ENCODE peak calls at places on chromosome 18, in seven cellular contexts. P is NCI-H1105, A is T-helper 2 cell, Y is left ventricle myocardium superior, H is astrocyte of the spinal cord, V is GM12865, T is myocyte. M is an unnamed sample.

GRCh38 chr18:36527025-36527424 is 229.5 kb downstream of the FHOD3 start:
- DNase-seq in T (no peak), A (no peak), P (no peak), Y (no peak), H (no peak), V (no peak), M (no peak)

GRCh38 chr18:11343096-11343495 is 193.7 kb upstream of the PIEZO2 start:
- DNase-seq in A (no peak), T (no peak), V (no peak), P (no peak), H (no peak), Y (no peak), M (no peak)

GRCh38 chr18:42028232-42028832 is 73.3 kb downstream of the PIK3C3 start:
- DNase-seq in V (peak), A (no peak), Y (no peak), T (peak), H (peak), P (no peak), M (peak)

GRCh38 chr18:46732201-46732600 is 24.7 kb downstream of the ST8SIA5 start:
- DNase-seq in H (no peak), Y (no peak), P (no peak), V (no peak), T (no peak), A (no peak), M (no peak)

GRCh38 chr18:75159238-75159518 is 49.8 kb downstream of the PTGR3 start:
- DNase-seq in H (no peak), T (no peak), P (no peak), V (no peak), A (no peak), Y (no peak), M (no peak)

GRCh38 chr18:62460851-62461300 is 61.9 kb upstream of the ZCCHC2 start:
- DNase-seq in P (no peak), H (no peak), Y (peak), T (no peak), A (no peak), V (no peak), M (no peak)

GRCh38 chr18:45212186-45213039 is 402.9 kb upstream of the SLC14A2 start:
- DNase-seq in V (peak), Y (peak), P (peak), T (peak), A (peak), H (peak), M (peak)

GRCh38 chr18:23194150-23194968 is 59.1 kb downstream of the CABLES1 start:
- DNase-seq in T (peak), V (no peak), H (peak), Y (no peak), P (no peak), A (no peak), M (peak)

GRCh38 chr18:47075098-47075883 is 39.9 kb upstream of the ELOA2 start:
- DNase-seq in V (no peak), A (no peak), P (no peak), Y (no peak), H (peak), T (peak), M (no peak)

GRCh38 chr18:79203017-79203605 is 133.9 kb downstream of the ATP9B start:
- DNase-seq in T (no peak), P (no peak), A (peak), H (peak), V (no peak), Y (no peak), M (no peak)

GRCh38 chr18:76935722-76936337 is 113.5 kb downstream of the ZNF236 start:
- DNase-seq in T (no peak), P (no peak), H (no peak), V (no peak), Y (no peak), A (no peak), M (no peak)

GRCh38 chr18:62277045-62277444 is 48.1 kb upstream of the TNFRSF11A start:
- DNase-seq in A (no peak), P (no peak), Y (no peak), H (no peak), T (no peak), V (peak), M (no peak)

GRCh38 chr18:21598726-21599584 is 1.5 kb downstream of the ESCO1 start:
- DNase-seq in V (peak), H (no peak), A (no peak), T (no peak), P (no peak), Y (no peak), M (no peak)

GRCh38 chr18:45359275-45360009 is 255.8 kb upstream of the SLC14A2 start:
- DNase-seq in A (no peak), T (peak), H (no peak), P (peak), V (no peak), Y (no peak), M (no peak)

GRCh38 chr18:74225193-74225840 is 66.4 kb downstream of the CYB5A start:
- DNase-seq in A (no peak), P (no peak), T (no peak), Y (no peak), H (no peak), V (no peak), M (no peak)

GRCh38 chr18:76658627-76659026 is 163.6 kb upstream of the ZNF516 start:
- DNase-seq in Y (no peak), A (no peak), T (no peak), V (peak), H (no peak), P (no peak), M (no peak)

GRCh38 chr18:12048827-12049175 is 44.8 kb upstream of the ANKRD62 start:
- DNase-seq in T (peak), Y (no peak), A (no peak), V (no peak), P (no peak), H (peak), M (no peak)

GRCh38 chr18:23487738-23488625 is 15.3 kb upstream of the RMC1 start:
- DNase-seq in A (no peak), V (peak), H (peak), Y (no peak), T (no peak), P (no peak), M (peak)

GRCh38 chr18:78482378-78482777 is 497.2 kb upstream of the SALL3 start:
- DNase-seq in H (no peak), V (no peak), P (no peak), Y (no peak), T (no peak), A (no peak), M (no peak)

GRCh38 chr18:37476611-37477295 is 88.8 kb downstream of the CELF4 start:
- DNase-seq in P (no peak), H (no peak), V (no peak), Y (no peak), A (no peak), T (no peak), M (no peak)

GRCh38 chr18:8766576-8767253 is 61.4 kb downstream of the MTCL1 start:
- DNase-seq in Y (no peak), P (no peak), V (no peak), H (no peak), T (no peak), A (no peak), M (no peak)

GRCh38 chr18:24827500-24827899 is 367.1 kb downstream of the HRH4 start:
- DNase-seq in H (no peak), Y (no peak), T (no peak), V (no peak), A (no peak), P (no peak), M (no peak)

GRCh38 chr18:13568443-13569392 is 157.6 kb downstream of the FAM210A start:
- DNase-seq in H (no peak), A (peak), Y (no peak), T (no peak), P (no peak), V (peak), M (no peak)

GRCh38 chr18:31581498-31582197 is 10.0 kb upstream of the TTR start:
- DNase-seq in A (no peak), H (peak), P (no peak), T (no peak), Y (no peak), V (no peak), M (peak)

GRCh38 chr18:22559414-22560282 is 141.9 kb upstream of the CTAGE1 start:
- DNase-seq in P (peak), H (peak), A (no peak), Y (peak), T (peak), V (no peak), M (peak)

GRCh38 chr18:48937869-48938750 is 12.7 kb downstream of the SMAD7 start:
- DNase-seq in H (no peak), T (no peak), V (no peak), P (no peak), A (no peak), Y (no peak), M (no peak)

M was measured in dermis blood vessel endothelial cell.